ENCODE peak calls at places on chromosomes 7 and 10, in five cellular contexts. P, H, V, K and D are unnamed samples.

GRCh38 chr10:132497788-132498561 is 39.6 kb upstream of the INPP5A start:
- DNase-seq in P (no peak), H (no peak), V (no peak), K (peak), D (no peak)

GRCh38 chr10:98560585-98560984 is 113.8 kb upstream of the HPS1 start:
- DNase-seq in P (no peak), H (no peak), V (no peak), K (no peak), D (no peak)

GRCh38 chr10:132346806-132347205 is 14.8 kb downstream of the LRRC27 start:
- DNase-seq in P (no peak), H (no peak), V (no peak), K (no peak), D (no peak)

GRCh38 chr7:32670105-32670504 is 174.8 kb downstream of the AVL9 start:
- DNase-seq in P (no peak), H (no peak), V (no peak), K (no peak), D (peak)

GRCh38 chr10:44004913-44005787 is 356.5 kb upstream of the ZNF32 start:
- DNase-seq in P (no peak), H (no peak), V (no peak), K (no peak), D (no peak)

GRCh38 chr10:102398172-102399020 is 2.9 kb downstream of the NFKB2 start:
- DNase-seq in P (no peak), H (no peak), V (no peak), K (no peak), D (no peak)

GRCh38 chr10:122348951-122349361 is 25.6 kb upstream of the PLEKHA1 start:
- DNase-seq in P (no peak), H (no peak), V (peak), K (no peak), D (no peak)

GRCh38 chr10:100730739-100731602 is 14.4 kb upstream of the PAX2 start:
- DNase-seq in P (no peak), H (no peak), V (no peak), K (no peak), D (no peak)